ENCODE peak calls at places on chromosomes 1 and 21, in seven cellular contexts. L is H1, F is SK-N-SH, K is HCT116, S is HepG2, T is K562, N is GM12878. V is an unnamed sample.

GRCh38 chr1:207861442-207862177 is 49.3 kb downstream of the CD34 start:
- DNase-seq in L (no peak), F (no peak), K (no peak), S (no peak), T (no peak), N (peak), V (no peak)

GRCh38 chr1:165851034-165851658 is 23.7 kb downstream of the UCK2 start:
- DNase-seq in L (no peak), F (no peak), K (no peak), S (no peak), T (no peak), N (no peak), V (no peak)

GRCh38 chr21:44794031-44794374 is 7.6 kb downstream of the UBE2G2 start:
- DNase-seq in L (no peak), F (no peak), K (no peak), S (no peak), T (no peak), N (no peak), V (no peak)

GRCh38 chr1:200290010-200290685 is 119.7 kb downstream of the ZNF281 start:
- DNase-seq in L (no peak), F (peak), K (peak), S (peak), T (peak), N (no peak), V (no peak)

GRCh38 chr1:163703794-163704193 is 382.0 kb downstream of the NUF2 start:
- DNase-seq in L (no peak), F (no peak), K (no peak), S (no peak), T (no peak), N (no peak), V (no peak)

GRCh38 chr1:27952147-27952546 is 7.6 kb upstream of the XKR8 start:
- DNase-seq in L (no peak), F (no peak), K (no peak), S (no peak), T (no peak), N (no peak), V (no peak)

GRCh38 chr1:69911301-69911801 is 294.0 kb downstream of the LRRC40 start:
- DNase-seq in L (no peak), F (no peak), K (no peak), S (no peak), T (no peak), N (no peak), V (no peak)

GRCh38 chr1:171640225-171640624 is 12.3 kb downstream of the MYOC start:
- DNase-seq in L (no peak), F (no peak), K (no peak), S (no peak), T (no peak), N (no peak), V (no peak)

GRCh38 chr1:229119876-229120275 is 151.0 kb upstream of the RAB4A start:
- DNase-seq in L (no peak), F (no peak), K (no peak), S (no peak), T (no peak), N (no peak), V (no peak)

GRCh38 chr1:220748091-220748934 is at the start of gene MTARC2:
- DNase-seq in L (peak), F (peak), K (peak), S (peak), T (no peak), N (no peak), V (peak)

GRCh38 chr1:115457295-115457694 is 119.2 kb upstream of the NGF start:
- DNase-seq in L (no peak), F (no peak), K (no peak), S (no peak), T (no peak), N (no peak), V (no peak)

GRCh38 chr21:45662623-45663015 is 19.1 kb downstream of the PCBP3 start:
- DNase-seq in L (no peak), F (no peak), K (no peak), S (no peak), T (no peak), N (no peak), V (peak)

GRCh38 chr1:231610392-231610791 is 16.2 kb upstream of the DISC1 start:
- DNase-seq in L (no peak), F (no peak), K (no peak), S (no peak), T (no peak), N (no peak), V (no peak)

GRCh38 chr1:201461783-201462441 is 7.1 kb downstream of the PHLDA3 start:
- DNase-seq in L (no peak), F (no peak), K (peak), S (peak), T (peak), N (no peak), V (no peak)

GRCh38 chr1:29576510-29576909 is 340.2 kb downstream of the PTPRU start:
- DNase-seq in L (no peak), F (no peak), K (no peak), S (no peak), T (no peak), N (no peak), V (no peak)

GRCh38 chr1:9720785-9721605 is 69.5 kb downstream of the PIK3CD start:
- DNase-seq in L (no peak), F (no peak), K (no peak), S (no peak), T (no peak), N (no peak), V (peak)

GRCh38 chr21:40466893-40467483 is 380.0 kb downstream of the DSCAM start:
- DNase-seq in L (no peak), F (peak), K (no peak), S (no peak), T (no peak), N (no peak), V (no peak)

GRCh38 chr21:32306021-32306780 is 7.5 kb downstream of the MRAP start:
- DNase-seq in L (peak), F (peak), K (no peak), S (peak), T (no peak), N (no peak), V (peak)

GRCh38 chr1:29831500-29832117 is 595.3 kb downstream of the PTPRU start:
- DNase-seq in L (no peak), F (peak), K (no peak), S (no peak), T (no peak), N (no peak), V (no peak)

GRCh38 chr1:44043176-44044070 is 12.2 kb upstream of the SLC6A9 start:
- DNase-seq in L (no peak), F (no peak), K (no peak), S (no peak), T (no peak), N (no peak), V (no peak)

GRCh38 chr1:15719721-15720120 is 16.3 kb upstream of the SLC25A34 start:
- DNase-seq in L (no peak), F (no peak), K (no peak), S (no peak), T (no peak), N (no peak), V (no peak)

GRCh38 chr1:25796807-25797458 is 3.1 kb upstream of the SELENON start:
- DNase-seq in L (peak), F (peak), K (peak), S (peak), T (peak), N (no peak), V (peak)

GRCh38 chr1:211625040-211625439 is 46.1 kb upstream of the SLC30A1 start:
- DNase-seq in L (no peak), F (peak), K (no peak), S (peak), T (peak), N (no peak), V (peak)

GRCh38 chr1:172837816-172838680 is 179.1 kb downstream of the FASLG start:
- DNase-seq in L (no peak), F (no peak), K (peak), S (no peak), T (no peak), N (no peak), V (no peak)

GRCh38 chr1:244836135-244836521 is 670 bp downstream of the COX20 start:
- DNase-seq in L (no peak), F (peak), K (no peak), S (peak), T (peak), N (no peak), V (peak)

GRCh38 chr21:37658994-37659458 is 257.2 kb downstream of the KCNJ6 start:
- DNase-seq in L (no peak), F (no peak), K (no peak), S (no peak), T (peak), N (no peak), V (no peak)

GRCh38 chr1:156496211-156496761 is 4.3 kb downstream of the MEF2D start:
- DNase-seq in L (no peak), F (no peak), K (no peak), S (no peak), T (no peak), N (no peak), V (no peak)

GRCh38 chr1:36771678-36772284 is 262.5 kb downstream of the GRIK3 start:
- DNase-seq in L (no peak), F (no peak), K (no peak), S (no peak), T (no peak), N (no peak), V (no peak)

GRCh38 chr1:15583016-15583706 is 1.7 kb downstream of the AGMAT start:
- DNase-seq in L (no peak), F (no peak), K (no peak), S (no peak), T (no peak), N (no peak), V (no peak)

GRCh38 chr1:202018226-202018475 is 7.8 kb downstream of the ELF3 start:
- DNase-seq in L (no peak), F (no peak), K (no peak), S (no peak), T (no peak), N (no peak), V (no peak)

GRCh38 chr1:58367217-58367616 is 179.3 kb downstream of the OMA1 start:
- DNase-seq in L (no peak), F (no peak), K (no peak), S (no peak), T (no peak), N (no peak), V (no peak)

GRCh38 chr1:94807742-94808491 is 12.2 kb upstream of the SLC44A3 start:
- DNase-seq in L (no peak), F (no peak), K (no peak), S (peak), T (peak), N (no peak), V (no peak)
- TF ChIP-seq JUND in L (no peak), F (no peak), K (no peak), S (no peak), T (peak), N (no peak), V (no peak)

DNA sequence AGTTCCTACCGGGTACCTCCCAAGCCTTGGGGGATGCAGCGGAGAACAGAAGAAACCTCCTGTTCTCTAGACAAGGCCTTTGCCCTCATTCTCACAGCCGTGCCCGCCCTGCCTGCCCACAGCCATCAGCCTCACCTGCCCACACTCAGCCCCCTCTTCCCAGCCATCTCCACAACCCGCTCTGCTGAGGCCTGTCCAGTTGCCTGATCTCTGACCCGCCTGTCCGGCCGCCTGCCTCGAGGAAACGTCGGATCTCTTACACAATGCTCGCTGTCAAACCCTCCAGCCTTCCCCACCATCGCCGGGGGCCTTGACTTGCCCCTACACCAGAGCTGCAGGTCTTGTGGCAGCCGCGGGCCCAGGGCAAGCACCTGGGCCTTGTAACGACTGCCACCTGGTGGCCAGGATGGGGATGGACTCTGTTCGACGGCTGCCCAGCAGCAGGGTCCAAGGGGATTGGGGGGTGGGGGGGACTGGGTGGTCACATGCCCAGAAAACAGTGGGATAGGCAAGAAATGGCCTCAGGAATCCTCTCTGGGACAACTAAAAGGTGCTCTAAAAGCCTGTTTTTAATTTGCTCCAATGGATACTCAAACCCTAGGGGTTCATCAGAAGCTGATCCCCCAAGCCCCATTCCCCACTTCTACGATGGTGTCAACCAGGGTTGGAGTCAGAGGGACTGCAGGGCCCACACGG is 31.0 kb downstream of the SLC45A1 start:
- DNase-seq in L (peak), F (peak), K (peak), S (peak), T (peak), N (no peak), V (peak)
- TF ChIP-seq JUND in L (peak), F (no peak), K (no peak), S (no peak), T (peak), N (no peak), V (no peak)

GRCh38 chr1:60960846-60961542 is 121.4 kb upstream of the NFIA start:
- DNase-seq in L (no peak), F (no peak), K (no peak), S (no peak), T (peak), N (no peak), V (no peak)
- TF ChIP-seq JUND in L (no peak), F (no peak), K (no peak), S (no peak), T (no peak), N (no peak), V (no peak)

GRCh38 chr1:51336004-51336403 is 5.6 kb upstream of the TTC39A start:
- DNase-seq in L (no peak), F (no peak), K (no peak), S (no peak), T (no peak), N (no peak), V (no peak)

GRCh38 chr1:51331206-51332100 is 1.1 kb upstream of the TTC39A start:
- DNase-seq in L (no peak), F (peak), K (peak), S (peak), T (peak), N (peak), V (peak)

GRCh38 chr1:51340380-51340779 is 10.0 kb upstream of the TTC39A start:
- DNase-seq in L (no peak), F (no peak), K (no peak), S (no peak), T (peak), N (no peak), V (no peak)

GRCh38 chr1:51341876-51342496 is 11.6 kb upstream of the TTC39A start:
- DNase-seq in L (no peak), F (no peak), K (no peak), S (no peak), T (peak), N (peak), V (no peak)

GRCh38 chr1:51336711-51337110 is 6.3 kb upstream of the TTC39A start:
- DNase-seq in L (no peak), F (no peak), K (no peak), S (no peak), T (no peak), N (no peak), V (no peak)
- TF ChIP-seq JUND in L (no peak), F (no peak), K (no peak), S (no peak), T (no peak), N (no peak), V (no peak)

DNA sequence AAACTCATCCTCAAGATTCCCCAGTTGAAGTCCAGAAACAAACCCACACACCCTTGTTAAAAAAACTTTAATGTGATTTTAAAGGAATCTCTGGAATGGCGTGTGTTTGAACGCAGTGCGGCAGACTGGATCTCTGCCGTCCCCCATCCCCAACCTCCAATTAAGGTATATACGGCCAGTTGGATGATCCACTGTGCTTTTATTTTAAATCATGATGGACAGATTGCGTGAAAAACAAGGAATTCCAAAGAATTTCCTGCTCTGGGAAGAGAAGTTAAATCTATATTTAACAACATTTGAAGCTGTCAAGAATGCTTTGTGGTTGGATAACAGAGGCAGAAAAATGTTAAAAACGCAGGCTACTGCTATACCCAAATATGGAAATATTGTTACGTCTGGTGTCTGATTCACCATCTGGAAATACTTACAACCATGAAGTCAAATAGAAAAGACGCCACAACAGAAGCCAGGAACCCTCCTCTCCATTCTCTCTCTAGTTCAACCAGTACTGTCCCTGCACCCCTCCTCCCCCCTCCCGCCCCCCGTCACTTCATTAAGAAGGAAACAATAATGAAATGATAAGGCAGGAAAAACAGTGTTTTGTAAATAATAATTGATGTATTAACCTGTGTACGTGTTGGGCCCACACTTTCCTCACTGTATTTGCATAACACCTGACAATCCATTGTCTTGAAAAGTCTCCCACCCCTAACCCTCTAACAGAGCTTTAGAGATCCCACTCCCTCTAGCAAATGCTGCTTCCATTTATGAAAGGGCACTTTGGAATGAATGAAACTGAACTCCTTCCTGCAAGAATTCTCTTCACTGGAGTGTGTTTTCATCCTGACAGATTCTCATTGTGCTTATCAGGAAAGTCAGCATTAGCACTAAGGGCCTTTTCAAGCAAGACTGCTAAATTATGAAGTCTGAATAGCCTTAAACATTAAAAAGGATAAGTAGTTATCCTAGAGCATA is 2.0 kb upstream of the CCN1 start:
- DNase-seq in L (no peak), F (peak), K (no peak), S (peak), T (no peak), N (no peak), V (no peak)
- TF ChIP-seq JUND in L (no peak), F (peak), K (no peak), S (no peak), T (no peak), N (no peak), V (no peak)

DNA sequence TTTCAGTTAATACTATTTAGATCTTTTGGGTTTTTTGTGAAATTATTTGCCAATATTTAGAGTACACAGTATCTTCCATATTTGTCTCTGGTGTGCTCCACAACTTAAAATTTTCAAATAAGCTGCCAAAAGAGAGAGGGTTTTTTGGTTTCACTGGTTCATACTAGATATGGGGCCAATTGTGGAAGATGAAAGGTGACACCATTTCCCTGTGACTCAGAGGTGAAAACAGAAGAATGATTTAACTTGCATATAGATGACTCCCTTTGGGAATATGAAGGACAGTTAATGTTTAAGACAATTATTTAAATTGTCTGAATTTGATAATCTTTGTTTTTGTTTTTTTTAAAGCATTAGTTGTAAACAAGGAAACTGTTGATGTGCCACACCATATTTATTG is 37.5 kb downstream of the IVNS1ABP start:
- DNase-seq in L (no peak), F (no peak), K (no peak), S (no peak), T (no peak), N (no peak), V (no peak)
- TF ChIP-seq JUND in L (no peak), F (peak), K (no peak), S (no peak), T (no peak), N (no peak), V (no peak)

GRCh38 chr1:235553063-235553675 is 48.9 kb upstream of the B3GALNT2 start:
- DNase-seq in L (no peak), F (peak), K (no peak), S (no peak), T (no peak), N (no peak), V (no peak)
- TF ChIP-seq JUND in L (no peak), F (no peak), K (no peak), S (no peak), T (no peak), N (no peak), V (no peak)

GRCh38 chr1:53140451-53140850 is 2.0 kb downstream of the SLC1A7 start:
- DNase-seq in L (no peak), F (no peak), K (no peak), S (no peak), T (no peak), N (no peak), V (no peak)

GRCh38 chr1:53141487-53142055 is 867 bp downstream of the SLC1A7 start:
- DNase-seq in L (no peak), F (no peak), K (no peak), S (no peak), T (no peak), N (no peak), V (no peak)

GRCh38 chr1:53137729-53138128 is 4.7 kb downstream of the SLC1A7 start:
- DNase-seq in L (no peak), F (peak), K (peak), S (peak), T (peak), N (no peak), V (peak)

GRCh38 chr1:53138991-53139884 is 3.2 kb downstream of the SLC1A7 start:
- DNase-seq in L (no peak), F (no peak), K (no peak), S (no peak), T (no peak), N (no peak), V (no peak)

GRCh38 chr1:53139911-53140310 is 2.5 kb downstream of the SLC1A7 start:
- DNase-seq in L (no peak), F (no peak), K (no peak), S (no peak), T (no peak), N (no peak), V (no peak)
- TF ChIP-seq JUND in L (no peak), F (no peak), K (no peak), S (no peak), T (no peak), N (no peak), V (no peak)

GRCh38 chr1:178133291-178133989 is 39.5 kb downstream of the RASAL2 start:
- DNase-seq in L (no peak), F (no peak), K (no peak), S (no peak), T (no peak), N (no peak), V (no peak)
- TF ChIP-seq JUND in L (no peak), F (no peak), K (no peak), S (no peak), T (no peak), N (no peak), V (no peak)

GRCh38 chr1:154847891-154848290 is 22.2 kb downstream of the KCNN3 start:
- DNase-seq in L (no peak), F (peak), K (no peak), S (no peak), T (no peak), N (no peak), V (no peak)
- TF ChIP-seq JUND in L (no peak), F (no peak), K (no peak), S (no peak), T (no peak), N (no peak), V (no peak)

V was measured in T47D.